ENCODE peak calls at places on chromosomes 13 and 19, in eight cellular contexts. S is heart left ventricle, A is endothelial cell, B is progenitor cell of endocrine pancreas, J is breast epithelium, L is Peyer's patch, Y is A549, I is GM13976. P is an unnamed sample.

GRCh38 chr19:43643326-43643725 is 3.7 kb upstream of the CADM4 start:
- DNase-seq in Y (no peak), I (no peak), B (no peak), J (no peak), A (no peak), L (no peak), S (no peak), P (no peak)

GRCh38 chr13:110485604-110486003 is 75.9 kb downstream of the RAB20 start:
- DNase-seq in A (no peak), I (no peak), J (no peak), S (no peak), L (no peak), B (no peak), Y (no peak), P (no peak)

GRCh38 chr13:109611912-109612691 is 174.3 kb downstream of the IRS2 start:
- DNase-seq in S (no peak), B (no peak), J (no peak), Y (no peak), I (no peak), A (no peak), L (no peak), P (no peak)

GRCh38 chr19:1312732-1313694 is 27.3 kb downstream of the EFNA2 start:
- DNase-seq in B (no peak), L (no peak), S (no peak), I (no peak), J (no peak), A (no peak), Y (peak; percentile 88), P (no peak)

GRCh38 chr19:15128162-15128770 is 21.1 kb downstream of the SYDE1 start:
- DNase-seq in A (no peak), J (no peak), L (no peak), I (no peak), Y (no peak), S (no peak), B (no peak), P (no peak)

GRCh38 chr13:80664930-80665329 is 324.0 kb upstream of the SPRY2 start:
- DNase-seq in J (no peak), I (no peak), S (no peak), L (no peak), A (no peak), B (no peak), Y (no peak), P (no peak)

GRCh38 chr19:46716672-46717033 is 261 bp downstream of the PRKD2 start:
- DNase-seq in J (no peak), L (no peak), I (no peak), A (peak; percentile 35), Y (peak; percentile 47), B (no peak), S (no peak), P (no peak)

GRCh38 chr13:73158851-73159250 is 100.0 kb downstream of the KLF5 start:
- DNase-seq in J (no peak), S (no peak), B (no peak), A (no peak), I (no peak), L (no peak), Y (no peak), P (no peak)

GRCh38 chr19:3302755-3303154 is 63.6 kb upstream of the NFIC start:
- DNase-seq in Y (no peak), I (no peak), B (no peak), L (no peak), A (no peak), S (no peak), J (no peak), P (no peak)

GRCh38 chr13:80048030-80048429 is 292.9 kb downstream of the SPRY2 start:
- DNase-seq in L (no peak), I (no peak), S (no peak), Y (no peak), J (no peak), B (no peak), A (no peak), P (no peak)

GRCh38 chr19:46629546-46630025 is 4.7 kb upstream of the PTGIR start:
- DNase-seq in S (no peak), L (no peak), B (no peak), Y (no peak), J (no peak), I (no peak), A (peak; percentile 60), P (no peak)

GRCh38 chr13:33676045-33676699 is 141.8 kb upstream of the RFC3 start:
- DNase-seq in A (no peak), I (no peak), L (no peak), Y (no peak), J (no peak), B (no peak), S (no peak), P (no peak)

GRCh38 chr13:86681223-86681622 is 882.0 kb upstream of the SLITRK6 start:
- DNase-seq in Y (no peak), B (no peak), I (no peak), J (no peak), A (no peak), S (no peak), L (no peak), P (no peak)
- TF ChIP-seq CTCF in Y (no peak), B (no peak), I (no peak), J (no peak), A (no peak), S (no peak), L (no peak), P (no peak)

GRCh38 chr19:49863935-49864320 is 3.4 kb downstream of the PNKP start:
- DNase-seq in B (no peak), Y (no peak), J (no peak), I (no peak), S (no peak), A (no peak), L (peak; percentile 44), P (no peak)

GRCh38 chr19:49861127-49861526 is 6.2 kb downstream of the PNKP start:
- DNase-seq in L (peak; percentile 70), B (no peak), A (no peak), S (no peak), Y (no peak), J (no peak), I (no peak), P (no peak)

GRCh38 chr19:49863254-49863934 is 4.0 kb downstream of the PNKP start:
- DNase-seq in J (no peak), B (no peak), S (no peak), A (no peak), I (no peak), L (no peak), Y (no peak), P (no peak)

GRCh38 chr19:49861541-49862410 is 5.6 kb downstream of the PNKP start:
- DNase-seq in J (no peak), A (no peak), I (no peak), B (no peak), Y (no peak), S (no peak), L (peak; percentile 46), P (no peak)

GRCh38 chr19:49862411-49863253 is 4.7 kb downstream of the PNKP start:
- DNase-seq in B (no peak), L (peak; percentile 51), J (no peak), Y (no peak), S (no peak), A (peak; percentile 60), I (no peak), P (no peak)
- TF ChIP-seq CTCF in B (peak; percentile 31), L (no peak), J (no peak), Y (peak; percentile 44), S (no peak), A (no peak), I (no peak), P (no peak)

DNA sequence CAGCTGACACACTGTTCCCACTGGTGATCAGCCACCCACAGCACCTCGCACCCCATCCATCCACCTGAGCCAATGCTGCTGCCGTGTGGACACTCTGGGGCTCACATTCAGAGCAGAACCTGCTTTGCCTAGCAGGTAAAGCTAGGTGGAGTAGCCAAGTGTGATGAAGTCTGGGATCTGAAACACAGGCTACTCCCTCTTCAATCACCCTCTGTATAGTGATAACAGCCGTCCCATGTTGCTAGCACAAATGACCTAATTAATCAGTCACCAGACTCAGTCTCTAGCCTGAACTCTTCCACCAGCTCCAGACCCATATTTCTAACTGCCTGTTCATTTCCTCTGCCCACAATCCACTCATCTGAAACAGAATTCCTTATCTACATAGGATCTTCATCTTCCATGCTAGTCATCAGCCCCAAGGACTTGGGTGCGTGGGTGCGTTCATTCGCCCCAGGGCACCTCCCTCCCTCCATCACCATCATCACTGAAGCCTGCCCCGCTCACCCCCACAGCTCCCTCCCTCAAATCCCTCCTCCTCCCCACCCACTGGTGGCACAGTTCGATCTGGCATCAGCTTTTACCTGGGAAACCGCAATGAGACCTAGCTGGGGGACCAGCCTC is 19.8 kb downstream of the STK24 start:
- DNase-seq in Y (no peak), B (no peak), J (no peak), S (no peak), A (no peak), L (peak; percentile 65), I (no peak), P (no peak)
- TF ChIP-seq CTCF in Y (no peak), B (peak; percentile 41), J (no peak), S (no peak), A (no peak), L (peak; percentile 75), I (no peak), P (no peak)

GRCh38 chr13:53200075-53200474 is 171.5 kb downstream of the OLFM4 start:
- DNase-seq in L (no peak), I (no peak), S (no peak), B (no peak), Y (no peak), A (no peak), J (no peak), P (no peak)

GRCh38 chr13:53204598-53204997 is 176.0 kb downstream of the OLFM4 start:
- DNase-seq in I (no peak), Y (no peak), L (no peak), J (no peak), S (no peak), A (no peak), B (no peak), P (no peak)

GRCh38 chr13:53198699-53199098 is 170.1 kb downstream of the OLFM4 start:
- DNase-seq in L (no peak), J (no peak), A (no peak), Y (no peak), B (no peak), I (no peak), S (no peak), P (no peak)

GRCh38 chr13:53200498-53201453 is 172.2 kb downstream of the OLFM4 start:
- DNase-seq in B (peak; percentile 73), S (peak; percentile 53), I (peak; percentile 37), Y (no peak), A (peak; percentile 92), J (no peak), L (peak; percentile 62), P (no peak)

DNA sequence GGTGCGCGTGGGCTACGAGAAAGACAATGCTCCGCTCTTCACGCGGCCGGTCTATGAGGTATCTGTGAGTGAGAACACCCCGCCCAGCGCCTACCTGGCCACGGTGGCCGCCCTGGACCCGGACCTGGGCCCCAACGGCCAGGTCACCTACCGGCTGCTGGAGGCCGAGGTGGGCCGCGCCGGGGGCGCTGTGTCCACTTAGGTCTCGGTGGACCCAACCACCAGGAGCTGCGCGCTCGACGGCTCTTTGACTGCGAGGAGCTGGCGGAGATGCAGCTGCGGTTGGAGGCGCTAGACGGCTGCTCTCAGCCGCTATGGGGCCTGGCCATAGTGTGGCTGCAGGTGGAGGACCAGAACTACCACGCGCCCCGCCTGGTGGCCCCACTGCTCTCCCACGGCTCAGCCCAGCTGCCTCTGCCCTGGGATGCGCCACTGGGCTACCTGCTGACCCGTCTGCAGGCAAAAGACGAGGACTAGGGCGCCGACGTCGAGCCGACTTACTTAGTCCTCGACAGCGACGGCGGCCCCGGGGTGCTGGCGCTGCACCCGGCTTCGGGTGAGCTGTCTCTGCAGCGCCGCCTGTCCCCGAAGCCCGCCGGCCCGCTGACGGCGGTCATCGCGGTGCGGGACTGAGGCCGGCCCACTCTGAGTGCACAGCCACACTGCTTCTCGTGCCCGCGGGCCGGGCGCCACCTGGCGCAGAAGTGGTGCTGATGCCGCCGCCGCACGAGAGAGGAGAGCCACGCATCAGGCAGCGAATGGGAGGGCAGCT is 173.0 kb downstream of the OLFM4 start:
- DNase-seq in A (peak; percentile 10), B (peak; percentile 23), Y (no peak), S (peak; percentile 21), J (no peak), I (peak; percentile 12), L (peak; percentile 49), P (no peak)
- TF ChIP-seq CTCF in A (peak; percentile 49), B (peak; percentile 48), Y (no peak), S (no peak), J (no peak), I (no peak), L (no peak), P (no peak)

P was measured in natural killer cell.